ENCODE peak calls at places on chromosomes 7 and 10, in five cellular contexts. G is MM.1S, X is neural progenitor cell, M is SK-N-SH, S is hepatocyte. V is an unnamed sample.

GRCh38 chr7:156943091-156944041 is 6.1 kb upstream of the NOM1 start:
- DNase-seq in G (no peak), X (no peak), M (no peak), S (no peak), V (no peak)

GRCh38 chr7:22387583-22387982 is 30.6 kb upstream of the RAPGEF5 start:
- DNase-seq in G (no peak), X (no peak), M (no peak), S (no peak), V (no peak)

GRCh38 chr10:102188298-102188940 is 36.2 kb downstream of the NOLC1 start:
- DNase-seq in G (peak; percentile 29), X (peak; percentile 11), M (no peak), S (no peak), V (no peak)

GRCh38 chr10:113651021-113651420 is 12.8 kb downstream of the NRAP start:
- DNase-seq in G (no peak), X (no peak), M (no peak), S (no peak), V (no peak)

GRCh38 chr10:45473126-45473525 is 99.1 kb downstream of the ALOX5 start:
- DNase-seq in G (no peak), X (no peak), M (peak; percentile 41), S (no peak), V (no peak)

GRCh38 chr10:27355918-27356573 is 115.4 kb upstream of the ACBD5 start:
- DNase-seq in G (no peak), X (peak; percentile 19), M (no peak), S (no peak), V (no peak)

GRCh38 chr7:148609045-148609725 is 18.6 kb downstream of the C7orf33 start:
- DNase-seq in G (no peak), X (no peak), M (no peak), S (no peak), V (no peak)

GRCh38 chr7:138864667-138865066 is 66.7 kb upstream of the ATP6V0A4 start:
- DNase-seq in G (no peak), X (no peak), M (no peak), S (no peak), V (peak; percentile 94)

GRCh38 chr7:105857009-105857952 is 19.1 kb downstream of the ATXN7L1 start:
- DNase-seq in G (no peak), X (no peak), M (no peak), S (no peak), V (no peak)

GRCh38 chr10:98790817-98791216 is 344.1 kb upstream of the HPS1 start:
- DNase-seq in G (peak; percentile 28), X (peak; percentile 17), M (peak; percentile 61), S (peak; percentile 22), V (peak; percentile 20)

GRCh38 chr10:59958882-59959281 is 52.5 kb upstream of the CCDC6 start:
- DNase-seq in G (no peak), X (no peak), M (no peak), S (no peak), V (no peak)

GRCh38 chr7:116834815-116835533 is 27.4 kb upstream of the CAPZA2 start:
- DNase-seq in G (no peak), X (no peak), M (no peak), S (peak; percentile 27), V (peak; percentile 67)

GRCh38 chr7:102916426-102916825 is 3.6 kb downstream of the LRRC17 start:
- DNase-seq in G (no peak), X (peak; percentile 8), M (no peak), S (no peak), V (peak; percentile 85)

GRCh38 chr10:6701289-6701688 is 121.2 kb upstream of the PRKCQ start:
- DNase-seq in G (no peak), X (peak; percentile 18), M (no peak), S (peak; percentile 28), V (no peak)

GRCh38 chr10:21265622-21266021 is 259.9 kb downstream of the SKIDA1 start:
- DNase-seq in G (no peak), X (no peak), M (no peak), S (no peak), V (peak; percentile 93)

GRCh38 chr7:140562921-140563600 is 77.6 kb downstream of the DENND2A start:
- DNase-seq in G (no peak), X (peak; percentile 26), M (no peak), S (no peak), V (no peak)

GRCh38 chr10:637771-638195 is 51.7 kb downstream of the DIP2C start:
- DNase-seq in G (no peak), X (no peak), M (no peak), S (no peak), V (no peak)

GRCh38 chr7:15628876-15629275 is 57.6 kb downstream of the MEOX2 start:
- DNase-seq in G (no peak), X (no peak), M (no peak), S (no peak), V (peak; percentile 39)

GRCh38 chr7:2582006-2582735 is 23.4 kb downstream of the IQCE start:
- DNase-seq in G (no peak), X (no peak), M (no peak), S (no peak), V (no peak)

GRCh38 chr10:100148353-100149211 is 37.2 kb downstream of the ERLIN1 start:
- DNase-seq in G (no peak), X (no peak), M (no peak), S (peak; percentile 24), V (peak; percentile 91)

GRCh38 chr7:73612598-73613269 is 11.6 kb downstream of the MLXIPL start:
- DNase-seq in G (no peak), X (peak; percentile 40), M (no peak), S (peak; percentile 86), V (peak; percentile 62)

GRCh38 chr7:30285531-30286284 is 1.3 kb downstream of the ZNRF2 start:
- DNase-seq in G (peak; percentile 88), X (peak; percentile 53), M (peak; percentile 73), S (peak; percentile 34), V (peak; percentile 56)

GRCh38 chr10:88228130-88228529 is 355.0 kb downstream of the RNLS start:
- DNase-seq in G (no peak), X (no peak), M (no peak), S (no peak), V (no peak)

GRCh38 chr7:150404172-150404784 is 25.1 kb downstream of the ZNF775 start:
- DNase-seq in G (no peak), X (no peak), M (no peak), S (peak; percentile 17), V (no peak)

GRCh38 chr7:47474937-47475879 is 106.7 kb downstream of the TNS3 start:
- DNase-seq in G (peak; percentile 98), X (no peak), M (peak; percentile 64), S (peak; percentile 93), V (peak; percentile 96)

GRCh38 chr10:78688945-78689935 is 379.5 kb upstream of the ZMIZ1 start:
- DNase-seq in G (no peak), X (peak; percentile 35), M (peak; percentile 73), S (peak; percentile 50), V (no peak)

GRCh38 chr7:149196705-149197171 is 1.4 kb downstream of the ZNF282 start:
- DNase-seq in G (peak; percentile 42), X (no peak), M (peak; percentile 64), S (peak; percentile 39), V (peak; percentile 34)

GRCh38 chr10:119686465-119687191 is 35.4 kb downstream of the BAG3 start:
- DNase-seq in G (peak; percentile 74), X (peak; percentile 88), M (peak; percentile 81), S (peak; percentile 92), V (peak; percentile 92)

GRCh38 chr10:74987339-74988054 is 124.0 kb upstream of the SAMD8 start:
- DNase-seq in G (no peak), X (no peak), M (no peak), S (no peak), V (no peak)

GRCh38 chr10:132388901-132389630 is 7.9 kb upstream of the PWWP2B start:
- DNase-seq in G (no peak), X (peak; percentile 68), M (no peak), S (no peak), V (no peak)

GRCh38 chr10:78277734-78278404 is 244.2 kb downstream of the RPS24 start:
- DNase-seq in G (no peak), X (no peak), M (peak; percentile 36), S (peak; percentile 23), V (peak; percentile 68)

GRCh38 chr7:45048748-45049147 is 40.0 kb downstream of the NACAD start:
- DNase-seq in G (no peak), X (no peak), M (no peak), S (no peak), V (peak; percentile 64)

GRCh38 chr7:135716677-135717238 is 11.2 kb downstream of the SLC13A4 start:
- DNase-seq in G (no peak), X (no peak), M (peak; percentile 57), S (no peak), V (peak; percentile 85)

GRCh38 chr10:125060038-125060437 is 100.3 kb downstream of the CTBP2 start:
- DNase-seq in G (no peak), X (no peak), M (no peak), S (no peak), V (no peak)

DNA sequence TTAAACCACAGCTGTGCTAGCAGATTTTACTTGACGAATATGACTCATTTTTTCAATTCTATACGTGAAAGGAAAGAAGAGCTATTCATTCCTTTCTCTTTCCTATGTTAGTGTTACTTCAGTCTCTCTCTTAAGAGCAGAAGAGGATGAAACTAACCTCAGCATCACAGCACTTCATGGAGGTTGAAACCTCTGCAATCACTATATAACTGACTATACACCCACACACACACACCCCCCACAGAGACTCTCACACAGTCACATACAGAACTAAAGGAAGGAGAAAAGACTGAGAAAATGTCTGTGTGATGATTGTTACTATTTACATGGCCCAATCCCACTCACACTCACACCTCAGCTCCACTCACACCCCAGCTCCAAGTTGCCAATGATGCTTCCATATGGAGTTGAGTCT is 104.2 kb downstream of the KIF20B start:
- DNase-seq in G (no peak), X (no peak), M (no peak), S (no peak), V (no peak)
- TF ChIP-seq EZH2phosphoT487 in G (no peak), X (no peak), M (no peak), S (no peak), V (no peak)

GRCh38 chr10:103841519-103841918 is 13.9 kb downstream of the SH3PXD2A start:
- DNase-seq in G (no peak), X (no peak), M (no peak), S (no peak), V (no peak)
- H4K20me1 ChIP-seq in G (no peaks in the 10 kb centered on the region), X (peaks cover 18% of the 10 kb centered on the region), M (peaks cover 3% of the 10 kb centered on the region), S (no peaks in the 10 kb centered on the region), V (no peaks in the 10 kb centered on the region)

DNA sequence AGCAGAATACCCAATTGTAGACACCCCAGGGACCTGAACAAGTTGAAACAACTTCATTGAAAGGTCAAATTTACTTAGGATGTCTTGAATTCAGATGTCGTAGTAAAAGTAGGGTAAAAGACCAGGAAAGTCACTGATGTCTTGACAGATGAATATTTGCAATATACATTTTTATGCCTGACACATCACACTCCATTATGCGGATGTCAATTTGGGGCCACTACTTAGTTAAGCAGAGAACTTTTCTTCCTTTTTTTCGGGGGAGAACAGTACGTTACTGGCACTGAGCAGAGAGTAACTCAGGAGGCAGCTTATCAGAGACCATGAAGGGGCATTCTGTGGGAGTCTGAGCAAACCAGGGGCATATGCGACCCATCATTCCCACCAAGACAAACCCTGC is 4.9 kb downstream of the ITGA8 start:
- DNase-seq in G (no peak), X (no peak), M (no peak), S (no peak), V (no peak)
- H3K4me2 ChIP-seq in G (peak overlapping the region; percentile 66), X (no peak overlapping the region), M (no peak overlapping the region), S (no peak overlapping the region), V (no peak overlapping the region)

GRCh38 chr7:155259791-155260497 is 37.7 kb upstream of the INSIG1 start:
- DNase-seq in G (no peak), X (no peak), M (no peak), S (no peak), V (no peak)
- TF ChIP-seq EZH2phosphoT487 in G (no peak), X (no peak), M (no peak), S (no peak), V (no peak)

V was measured in PC-3.